ENCODE peak calls at places on chromosomes 4 and X, in six cellular contexts. O, U, K, W, G and L are unnamed samples.

GRCh38 chrX:149010026-149010898 is 494.8 kb downstream of the IDS start:
- DNase-seq in K (no peak), G (no peak), W (no peak), U (no peak), O (no peak), L (no peak)

GRCh38 chr4:140996757-140997156 is 136.5 kb downstream of the RNF150 start:
- DNase-seq in G (no peak), U (no peak), W (no peak), O (no peak), K (no peak), L (no peak)

GRCh38 chr4:37609621-37610020 is 76.6 kb downstream of the RELL1 start:
- DNase-seq in O (no peak), G (no peak), K (no peak), W (no peak), U (no peak), L (no peak)

GRCh38 chrX:15373986-15374385 is 10.2 kb downstream of the VEGFD start:
- DNase-seq in K (no peak), W (no peak), U (no peak), G (no peak), O (no peak), L (no peak)

GRCh38 chr4:182470215-182470614 is 227.0 kb downstream of the TENM3 start:
- DNase-seq in O (no peak), K (no peak), U (no peak), W (no peak), G (no peak), L (no peak)

GRCh38 chr4:610411-611261 is 14.7 kb upstream of the PDE6B start:
- DNase-seq in W (peak), K (no peak), G (peak), O (no peak), U (no peak), L (no peak)

GRCh38 chr4:30616943-30617646 is 103.1 kb upstream of the PCDH7 start:
- DNase-seq in G (no peak), U (no peak), O (no peak), K (no peak), W (no peak), L (no peak)

GRCh38 chrX:129689881-129690280 is 35.1 kb upstream of the APLN start:
- DNase-seq in U (no peak), K (no peak), G (no peak), W (no peak), O (no peak), L (no peak)

GRCh38 chr4:133981327-133981726 is 220.3 kb downstream of the PABPC4L start:
- DNase-seq in U (no peak), G (no peak), K (no peak), W (no peak), O (no peak), L (no peak)

GRCh38 chrX:134622056-134622812 is 36.0 kb downstream of the PLAC1 start:
- DNase-seq in G (no peak), U (no peak), W (no peak), O (no peak), K (no peak), L (peak)